ENCODE peak calls at places on chromosomes 1 and 21, in ten cellular contexts. R is tibial nerve; Q is aorta; V is psoas muscle; T is effector memory CD4-positive, alpha-beta T cell; E is NCI-H69; U is substantia nigra; X is hepatic stellate cell; G is frontal cortex; A is T1000. M is an unnamed sample.

GRCh38 chr1:36174716-36175115 is 18.8 kb downstream of the MAP7D1 start:
- DNase-seq in R (no peak), Q (no peak), V (no peak), T (no peak), E (peak), U (no peak), X (no peak), G (no peak), A (no peak), M (no peak)

GRCh38 chr1:91830242-91831131 is 55.5 kb downstream of the TGFBR3 start:
- DNase-seq in R (peak), Q (peak), V (peak), T (no peak), E (peak), U (peak), X (peak), G (no peak), A (peak), M (no peak)

GRCh38 chr1:35287807-35288640 is 19.5 kb downstream of the ZMYM4 start:
- DNase-seq in R (no peak), Q (no peak), V (no peak), T (no peak), E (no peak), U (no peak), X (peak), G (no peak), A (no peak), M (no peak)

GRCh38 chr1:101847608-101848007 is 149.1 kb downstream of the OLFM3 start:
- DNase-seq in R (no peak), Q (no peak), V (no peak), T (no peak), E (peak), U (no peak), X (no peak), G (no peak), A (no peak), M (no peak)

GRCh38 chr21:27061783-27062182 is 94.9 kb upstream of the ADAMTS5 start:
- DNase-seq in R (no peak), Q (no peak), V (no peak), T (no peak), E (no peak), U (no peak), X (no peak), G (no peak), A (no peak), M (no peak)

GRCh38 chr1:51313961-51314777 is 16.2 kb downstream of the TTC39A start:
- DNase-seq in R (no peak), Q (peak), V (no peak), T (no peak), E (no peak), U (no peak), X (peak), G (no peak), A (no peak), M (peak)

GRCh38 chr1:24964811-24965570 is 34.9 kb upstream of the RUNX3 start:
- DNase-seq in R (no peak), Q (peak), V (peak), T (peak), E (no peak), U (no peak), X (no peak), G (no peak), A (no peak), M (no peak)

GRCh38 chr1:6899141-6899540 is 113.9 kb downstream of the CAMTA1 start:
- DNase-seq in R (no peak), Q (no peak), V (no peak), T (no peak), E (no peak), U (no peak), X (no peak), G (no peak), A (no peak), M (no peak)

GRCh38 chr1:93979718-93980319 is 70.6 kb upstream of the GCLM start:
- DNase-seq in R (no peak), Q (no peak), V (no peak), T (no peak), E (peak), U (no peak), X (peak), G (no peak), A (no peak), M (no peak)

GRCh38 chr1:55718758-55719671 is 503.9 kb upstream of the USP24 start:
- DNase-seq in R (peak), Q (peak), V (peak), T (no peak), E (no peak), U (no peak), X (peak), G (no peak), A (peak), M (peak)

GRCh38 chr1:4221107-4221506 is 321.0 kb upstream of the C1orf174 start:
- DNase-seq in R (no peak), Q (no peak), V (no peak), T (no peak), E (no peak), U (no peak), X (no peak), G (no peak), A (no peak), M (no peak)

GRCh38 chr1:4408380-4408779 is 246.0 kb upstream of the AJAP1 start:
- DNase-seq in R (no peak), Q (no peak), V (no peak), T (no peak), E (no peak), U (no peak), X (no peak), G (no peak), A (no peak), M (no peak)

GRCh38 chr1:246951413-246951812 is 19.7 kb upstream of the AHCTF1 start:
- DNase-seq in R (no peak), Q (no peak), V (no peak), T (no peak), E (no peak), U (no peak), X (no peak), G (no peak), A (no peak), M (no peak)

GRCh38 chr21:44911384-44912157 is 9.1 kb downstream of the ITGB2 start:
- DNase-seq in R (peak), Q (peak), V (peak), T (no peak), E (peak), U (peak), X (no peak), G (no peak), A (no peak), M (no peak)

GRCh38 chr1:6535214-6535613 is 19.1 kb downstream of the NOL9 start:
- DNase-seq in R (no peak), Q (peak), V (no peak), T (no peak), E (no peak), U (no peak), X (no peak), G (no peak), A (no peak), M (no peak)

GRCh38 chr21:31416465-31416864 is 72.4 kb upstream of the TIAM1 start:
- DNase-seq in R (no peak), Q (no peak), V (no peak), T (no peak), E (no peak), U (no peak), X (no peak), G (no peak), A (no peak), M (no peak)

GRCh38 chr1:7013833-7014639 is 228.8 kb downstream of the CAMTA1 start:
- DNase-seq in R (no peak), Q (no peak), V (peak), T (no peak), E (no peak), U (no peak), X (no peak), G (no peak), A (no peak), M (no peak)

GRCh38 chr1:226637147-226637935 is 88.8 kb downstream of the STUM start:
- DNase-seq in R (peak), Q (peak), V (peak), T (no peak), E (no peak), U (no peak), X (no peak), G (no peak), A (no peak), M (no peak)

GRCh38 chr1:233269656-233270055 is 25.9 kb downstream of the PCNX2 start:
- DNase-seq in R (no peak), Q (no peak), V (no peak), T (no peak), E (no peak), U (no peak), X (no peak), G (no peak), A (no peak), M (peak)

GRCh38 chr21:44423312-44423821 is 31.9 kb upstream of the LRRC3 start:
- DNase-seq in R (no peak), Q (peak), V (no peak), T (no peak), E (no peak), U (no peak), X (no peak), G (no peak), A (no peak), M (no peak)

GRCh38 chr1:90402893-90403849 is 313.9 kb downstream of the BARHL2 start:
- DNase-seq in R (no peak), Q (no peak), V (no peak), T (no peak), E (peak), U (no peak), X (no peak), G (no peak), A (peak), M (peak)

GRCh38 chr1:72009170-72009569 is 273.2 kb downstream of the NEGR1 start:
- DNase-seq in R (no peak), Q (no peak), V (no peak), T (no peak), E (peak), U (no peak), X (no peak), G (no peak), A (no peak), M (no peak)

GRCh38 chr1:214404154-214404553 is 123.2 kb downstream of the SMYD2 start:
- DNase-seq in R (no peak), Q (no peak), V (no peak), T (no peak), E (no peak), U (no peak), X (no peak), G (no peak), A (no peak), M (peak)

GRCh38 chr1:232571523-232571922 is 58.4 kb downstream of the SIPA1L2 start:
- DNase-seq in R (no peak), Q (no peak), V (no peak), T (no peak), E (peak), U (no peak), X (no peak), G (no peak), A (no peak), M (no peak)

GRCh38 chr1:59520759-59521442 is 224.0 kb downstream of the FGGY start:
- DNase-seq in R (no peak), Q (peak), V (no peak), T (no peak), E (no peak), U (no peak), X (peak), G (no peak), A (peak), M (no peak)

GRCh38 chr1:85366391-85366790 is 90.0 kb upstream of the BCL10 start:
- DNase-seq in R (no peak), Q (no peak), V (no peak), T (no peak), E (no peak), U (no peak), X (peak), G (no peak), A (no peak), M (peak)

GRCh38 chr1:33087677-33088076 is 6.7 kb downstream of the AZIN2 start:
- DNase-seq in R (no peak), Q (no peak), V (no peak), T (no peak), E (no peak), U (no peak), X (no peak), G (no peak), A (no peak), M (no peak)

GRCh38 chr1:181318022-181318857 is 165.1 kb upstream of the CACNA1E start:
- DNase-seq in R (no peak), Q (no peak), V (no peak), T (no peak), E (peak), U (no peak), X (no peak), G (no peak), A (no peak), M (no peak)

GRCh38 chr21:46354046-46354445 is 30.1 kb downstream of the PCNT start:
- DNase-seq in R (no peak), Q (no peak), V (no peak), T (no peak), E (no peak), U (no peak), X (no peak), G (no peak), A (no peak), M (no peak)

GRCh38 chr1:155979525-155980343 is 1.4 kb upstream of the ARHGEF2 start:
- DNase-seq in R (no peak), Q (peak), V (no peak), T (no peak), E (no peak), U (no peak), X (no peak), G (no peak), A (no peak), M (no peak)

GRCh38 chr1:44273560-44274292 is 60.5 kb downstream of the DMAP1 start:
- DNase-seq in R (no peak), Q (no peak), V (no peak), T (no peak), E (no peak), U (no peak), X (no peak), G (no peak), A (no peak), M (no peak)

GRCh38 chr1:110056776-110057175 is 13.7 kb downstream of the ALX3 start:
- DNase-seq in R (no peak), Q (no peak), V (peak), T (no peak), E (no peak), U (no peak), X (peak), G (no peak), A (peak), M (no peak)

GRCh38 chr1:17423781-17424245 is 15.7 kb downstream of the RCC2 start:
- DNase-seq in R (no peak), Q (no peak), V (no peak), T (no peak), E (no peak), U (no peak), X (no peak), G (no peak), A (no peak), M (no peak)

GRCh38 chr1:58249729-58250586 is 296.6 kb downstream of the OMA1 start:
- DNase-seq in R (no peak), Q (no peak), V (peak), T (no peak), E (peak), U (peak), X (peak), G (peak), A (no peak), M (peak)